ENCODE peak calls at places on chromosomes 5 and 9, in four cellular contexts. P is heart left ventricle, B is body of pancreas, F is HCT116. X is an unnamed sample.

GRCh38 chr5:66307647-66308257 is 163.7 kb downstream of the SREK1 start:
- DNase-seq in F (peak), P (no peak), B (no peak), X (no peak)

GRCh38 chr5:107466233-107466769 is 204.4 kb downstream of the EFNA5 start:
- DNase-seq in F (no peak), B (no peak), P (no peak), X (peak)

GRCh38 chr9:121376214-121376830 is 6.3 kb upstream of the STOM start:
- DNase-seq in P (no peak), F (no peak), B (no peak), X (no peak)

GRCh38 chr5:139733698-139734491 is 61.7 kb upstream of the PSD2 start:
- DNase-seq in P (no peak), B (peak), F (no peak), X (peak)

GRCh38 chr9:114250235-114250568 is 72.7 kb upstream of the ORM1 start:
- DNase-seq in F (no peak), P (peak), B (peak), X (peak)

GRCh38 chr5:115509547-115509946 is 35.0 kb downstream of the FEM1C start:
- DNase-seq in F (no peak), P (no peak), B (no peak), X (no peak)

GRCh38 chr5:120443607-120444006 is 20.5 kb upstream of the PRR16 start:
- DNase-seq in B (no peak), P (no peak), F (no peak), X (no peak)

GRCh38 chr9:104860280-104860679 is 67.7 kb downstream of the ABCA1 start:
- DNase-seq in F (no peak), B (no peak), P (no peak), X (no peak)

GRCh38 chr5:145856285-145856818 is 16.5 kb downstream of the GRXCR2 start:
- DNase-seq in B (peak), F (no peak), P (peak), X (no peak)

GRCh38 chr5:172788771-172789686 is 18.0 kb upstream of the DUSP1 start:
- DNase-seq in P (peak), F (no peak), B (peak), X (no peak)

GRCh38 chr5:127080001-127080478 is 6.7 kb upstream of the C5orf63 start:
- DNase-seq in F (no peak), B (no peak), P (no peak), X (no peak)

GRCh38 chr5:111296570-111296969 is 72.4 kb downstream of the CAMK4 start:
- DNase-seq in B (no peak), F (no peak), P (no peak), X (no peak)

GRCh38 chr9:78296208-78296892 is 575 bp upstream of the PSAT1 start:
- DNase-seq in B (peak), P (peak), F (no peak), X (peak)

GRCh38 chr9:75889977-75890540 is 414 bp upstream of the PCSK5 start:
- DNase-seq in B (peak), F (no peak), P (no peak), X (no peak)

GRCh38 chr9:134295746-134296250 is 30.5 kb upstream of the RXRA start:
- DNase-seq in B (no peak), F (no peak), P (peak), X (no peak)

GRCh38 chr5:50415912-50416311 is 25.2 kb downstream of the EMB start:
- DNase-seq in B (no peak), P (no peak), F (no peak), X (no peak)

GRCh38 chr5:50420343-50420935 is 20.6 kb downstream of the EMB start:
- DNase-seq in P (no peak), B (no peak), F (no peak), X (no peak)
- H3K27ac ChIP-seq in P (no peak), B (no peak), F (no peak), X (no peak)

GRCh38 chr9:108933641-108934322 is at the start of gene ELP1:
- DNase-seq in F (peak), B (peak), P (peak), X (peak)
- TF ChIP-seq CTCF in F (no peak), B (peak), P (peak), X (peak)

DNA sequence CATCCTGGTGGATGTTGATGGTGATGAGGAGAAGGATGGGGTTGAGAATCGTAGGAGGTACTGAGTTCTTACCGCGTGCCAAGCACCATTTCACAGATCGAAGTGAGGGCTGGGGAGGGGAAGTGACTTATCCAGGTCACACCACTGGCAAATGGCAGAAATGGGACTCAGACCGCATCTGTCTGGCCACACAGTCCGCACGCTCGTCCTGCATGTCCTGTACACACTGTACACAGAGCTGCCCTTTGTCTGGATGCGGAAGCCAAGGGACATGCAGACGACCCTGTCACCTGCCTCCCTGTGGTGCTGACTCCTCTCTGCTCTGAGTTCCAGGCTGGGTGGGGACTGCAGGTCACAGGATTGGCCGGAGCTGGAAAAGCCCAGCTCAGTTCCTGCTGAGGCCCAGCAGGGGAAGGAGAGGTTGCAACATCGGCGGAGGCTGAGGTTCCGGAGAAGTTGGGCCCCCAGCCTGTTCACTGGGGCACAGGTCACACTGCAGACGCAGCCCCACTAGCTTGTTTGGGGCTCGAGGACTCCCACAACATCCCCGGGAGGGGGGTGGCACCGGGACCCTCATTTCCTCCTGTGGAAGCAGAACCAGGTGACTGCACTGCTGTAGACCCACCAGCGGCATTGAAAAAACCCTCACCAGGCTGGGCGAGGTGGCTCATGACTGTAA is 165.8 kb upstream of the IER5L start:
- DNase-seq in B (no peak), P (peak), F (peak), X (peak)
- H3K27ac ChIP-seq in B (peak), P (peak), F (peak), X (peak)

DNA sequence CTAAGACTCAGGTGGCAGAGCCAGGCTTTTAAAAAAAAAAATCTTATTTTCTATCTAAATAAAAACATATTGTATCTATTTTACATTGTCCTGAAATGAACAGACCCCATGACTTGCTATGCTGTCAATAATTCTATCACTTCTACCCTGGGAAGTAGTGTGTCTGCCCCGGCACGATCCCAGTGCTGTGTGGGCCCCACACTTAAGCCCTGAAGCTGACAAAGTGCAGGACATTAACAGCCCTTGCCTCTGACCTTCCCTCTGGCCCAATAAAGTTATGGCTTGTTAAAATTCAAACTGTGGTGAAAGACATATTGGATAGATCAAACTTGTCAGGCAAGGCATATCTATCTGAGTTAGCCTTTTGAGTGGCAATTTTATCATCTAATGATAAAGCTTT is 229.2 kb downstream of the SPOCK1 start:
- DNase-seq in B (no peak), P (no peak), F (no peak), X (no peak)
- TF ChIP-seq CTCF in B (no peak), P (no peak), F (no peak), X (no peak)

DNA sequence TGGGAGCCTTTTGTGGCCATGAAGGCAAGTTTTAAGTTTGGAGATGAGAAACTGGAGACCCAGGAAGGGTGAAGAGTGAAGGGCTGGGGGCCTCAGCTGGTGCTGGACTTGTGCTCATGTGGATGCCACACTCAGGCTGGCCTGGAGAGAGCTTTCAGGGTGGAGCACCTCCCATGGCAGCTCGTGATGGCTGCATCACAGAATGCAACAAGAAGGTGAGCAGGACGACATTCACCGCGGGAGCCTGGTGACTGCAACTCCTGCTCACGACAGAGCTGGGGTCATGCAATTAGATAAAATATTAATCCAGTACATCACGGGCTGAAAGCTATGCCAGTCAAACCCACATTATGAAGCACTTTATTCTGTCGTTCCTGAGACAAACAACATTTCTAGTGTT is 59.7 kb downstream of the SEMA4D start:
- DNase-seq in F (no peak), P (peak), B (no peak), X (no peak)
- H3K27ac ChIP-seq in F (no peak), P (no peak), B (no peak), X (peak)

DNA sequence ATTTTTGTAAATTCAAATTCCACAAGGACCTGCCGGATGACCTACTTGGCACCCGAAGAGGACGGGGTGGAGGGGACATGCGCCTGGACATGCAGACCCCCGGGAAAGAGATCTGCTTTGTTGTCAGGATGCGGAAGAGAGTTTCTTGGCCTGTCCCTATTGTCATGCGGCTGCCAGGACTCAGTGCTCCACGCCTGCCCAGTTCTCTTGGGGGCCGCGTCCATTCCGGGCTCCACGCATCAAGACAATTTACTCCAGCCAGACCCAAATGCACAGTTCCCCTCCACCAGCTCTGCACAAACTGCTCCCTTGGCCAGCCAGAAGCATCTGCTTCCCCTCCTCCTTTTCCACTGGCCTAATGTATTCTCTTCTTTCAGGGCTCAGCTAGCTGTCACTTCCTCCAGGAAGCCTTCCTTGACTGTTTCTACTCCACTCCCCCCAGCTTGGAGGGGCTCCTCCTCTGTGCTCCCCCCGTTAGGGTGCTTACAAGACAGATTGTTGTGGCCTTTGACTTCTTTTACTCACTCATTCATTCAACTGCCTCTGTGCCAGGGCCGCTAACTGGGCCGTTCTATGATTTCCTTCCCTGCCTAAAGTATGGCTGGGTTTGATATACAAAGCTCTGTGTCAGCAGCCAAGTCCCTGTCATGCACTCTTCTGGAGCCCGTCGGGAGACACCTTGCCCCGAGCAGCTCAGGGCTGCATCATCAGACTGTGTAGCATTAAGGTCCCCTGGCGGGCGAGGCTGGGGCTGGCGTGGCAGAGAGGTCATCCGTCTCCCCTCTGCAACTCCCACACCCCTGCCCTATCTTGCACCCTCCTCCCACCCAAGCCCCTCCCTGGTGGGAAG is 6.6 kb downstream of the FIBCD1 start:
- DNase-seq in P (peak), B (no peak), F (no peak), X (no peak)
- TF ChIP-seq CTCF in P (no peak), B (no peak), F (no peak), X (no peak)

X was measured in dorsolateral prefrontal cortex.